ENCODE peak calls at places on chromosomes 1 and 21, in four cellular contexts. C is Peyer's patch, R is esophagus squamous epithelium, J is A549. K is an unnamed sample.

GRCh38 chr1:171948491-171948890 is 107.2 kb downstream of the DNM3 start:
- DNase-seq in C (no peak), R (no peak), J (no peak), K (no peak)

GRCh38 chr21:31857096-31857495 is 15.7 kb upstream of the HUNK start:
- DNase-seq in C (no peak), R (no peak), J (no peak), K (peak; percentile 11)

GRCh38 chr1:36530791-36531190 is 48.1 kb upstream of the CSF3R start:
- DNase-seq in C (peak; percentile 5), R (no peak), J (no peak), K (no peak)

GRCh38 chr21:39673736-39674135 is 61.0 kb downstream of the B3GALT5 start:
- DNase-seq in C (no peak), R (no peak), J (no peak), K (no peak)

GRCh38 chr1:53552146-53552940 is 93.1 kb downstream of the DMRTB1 start:
- DNase-seq in C (peak; percentile 18), R (no peak), J (no peak), K (no peak)

GRCh38 chr1:41917835-41918449 is 780 bp downstream of the HIVEP3 start:
- DNase-seq in C (peak; percentile 49), R (no peak), J (no peak), K (no peak)

GRCh38 chr1:150981805-150982712 is at the start of gene ANXA9:
- DNase-seq in C (peak; percentile 73), R (no peak), J (no peak), K (no peak)

GRCh38 chr1:1629430-1630190 is 2.4 kb upstream of the MMP23B start:
- DNase-seq in C (peak; percentile 83), R (no peak), J (no peak), K (no peak)

GRCh38 chr1:31410871-31411270 is 2.1 kb upstream of the SERINC2 start:
- DNase-seq in C (no peak), R (no peak), J (no peak), K (no peak)

GRCh38 chr1:84719477-84720274 is 29.4 kb upstream of the SSX2IP start:
- DNase-seq in C (no peak), R (no peak), J (no peak), K (no peak)
- H3K4me3 ChIP-seq in C (no peak overlapping the region), R (no peak overlapping the region), J (no peak overlapping the region), K (no peak overlapping the region)

DNA sequence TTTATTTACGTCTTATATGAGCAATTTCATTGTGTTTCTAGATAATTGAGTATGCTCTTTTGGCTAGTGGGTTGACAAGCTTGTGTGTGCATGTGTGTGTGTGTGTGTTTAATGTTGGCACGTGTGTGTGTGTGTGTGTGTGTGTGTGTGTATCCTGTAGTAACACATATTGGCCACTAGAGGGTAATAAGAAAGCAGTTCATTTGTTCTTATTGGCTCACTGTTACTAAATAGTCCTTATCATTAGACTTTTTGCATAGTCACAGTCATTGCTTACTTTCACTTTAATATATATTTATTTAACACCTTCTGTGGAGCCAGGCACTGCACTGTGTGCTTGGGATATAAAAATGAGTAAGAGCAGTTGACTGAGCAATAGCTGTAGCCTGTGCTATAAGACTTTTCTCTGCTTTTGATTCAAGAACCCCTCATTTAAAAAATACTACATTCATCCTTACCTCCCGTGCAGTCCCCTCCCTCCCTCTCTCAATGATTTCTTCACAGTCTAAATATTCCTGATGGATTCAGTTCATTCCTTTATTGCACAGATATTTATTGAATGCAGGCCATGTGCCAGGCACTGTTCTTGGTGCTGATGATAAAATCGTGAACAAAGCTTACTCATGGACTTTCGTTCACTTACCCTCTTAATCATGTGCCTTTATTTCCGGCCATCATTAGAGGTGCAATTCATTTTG is 96.7 kb downstream of the DYRK1A start:
- DNase-seq in C (no peak), R (no peak), J (peak; percentile 17), K (no peak)
- TF ChIP-seq POLR2A in C (no peak), R (no peak), J (no peak), K (no peak)

GRCh38 chr1:59596432-59596831 is 218.3 kb upstream of the HOOK1 start:
- DNase-seq in C (no peak), R (no peak), J (no peak), K (no peak)
- H3K27ac ChIP-seq in C (no peak overlapping the region), R (peak overlapping the region; percentile 69), J (peak overlapping the region; percentile 34), K (peak overlapping the region; percentile 90)

DNA sequence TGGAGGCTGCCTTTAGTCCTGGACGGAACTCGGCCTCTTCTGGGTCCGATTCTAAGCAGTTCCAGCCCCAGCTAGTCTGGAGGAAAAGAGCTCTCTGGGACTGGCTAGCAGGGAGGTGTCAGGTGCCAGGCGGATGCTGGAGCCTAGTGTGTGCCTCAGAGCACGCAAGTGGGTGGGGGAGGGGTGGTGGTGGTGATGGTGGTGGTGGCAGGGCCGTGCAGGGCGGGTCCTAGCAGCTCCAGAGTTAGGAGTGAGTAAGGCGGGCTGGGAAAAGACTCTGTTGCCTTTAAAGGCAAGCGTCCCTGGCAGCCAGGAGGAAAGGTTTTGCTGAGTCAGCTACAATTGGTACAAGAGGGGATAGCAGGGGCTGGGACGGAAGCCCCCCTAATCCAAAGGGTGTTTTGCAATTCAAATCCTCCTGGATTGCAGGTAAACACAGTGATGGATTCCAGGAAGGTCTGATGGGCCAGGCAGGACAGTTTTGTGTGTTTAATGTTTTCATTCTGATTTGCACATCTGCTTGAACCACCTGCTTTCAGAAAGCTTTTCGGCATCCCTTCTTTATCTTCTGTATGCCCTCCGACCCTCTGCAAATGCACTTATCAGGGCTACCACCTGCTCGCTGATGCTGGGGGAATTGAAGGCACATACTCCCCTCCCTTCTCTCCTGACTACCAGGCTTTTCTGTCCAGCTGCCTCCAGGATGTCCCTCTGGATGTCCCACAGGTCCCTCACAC is 4.1 kb upstream of the SLC2A1 start:
- DNase-seq in C (no peak), R (no peak), J (peak; percentile 36), K (peak; percentile 79)
- H3K4me3 ChIP-seq in C (no peak overlapping the region), R (peak overlapping the region; percentile 35), J (peak overlapping the region; percentile 6), K (no peak overlapping the region)

GRCh38 chr1:46197551-46198025 is 646 bp downstream of the POMGNT1 start:
- DNase-seq in C (no peak), R (no peak), J (no peak), K (no peak)

GRCh38 chr1:46194641-46195179 is 3.5 kb downstream of the POMGNT1 start:
- DNase-seq in C (no peak), R (no peak), J (no peak), K (no peak)

GRCh38 chr1:46199233-46199749 is 1.1 kb upstream of the POMGNT1 start:
- DNase-seq in C (no peak), R (no peak), J (no peak), K (no peak)

GRCh38 chr1:46196609-46197008 is 1.6 kb downstream of the POMGNT1 start:
- DNase-seq in C (no peak), R (no peak), J (no peak), K (no peak)

GRCh38 chr1:46198026-46198826 is at the start of gene POMGNT1:
- DNase-seq in C (peak; percentile 83), R (no peak), J (peak; percentile 73), K (no peak)
- TF ChIP-seq POLR2A in C (peak; percentile 61), R (peak; percentile 61), J (peak; percentile 58), K (no peak)

GRCh38 chr1:227343727-227344551 is 25.6 kb upstream of the CDC42BPA start:
- DNase-seq in C (no peak), R (no peak), J (peak; percentile 32), K (no peak)
- H3K27ac ChIP-seq in C (no peak overlapping the region), R (no peak overlapping the region), J (peak overlapping the region; percentile 65), K (peak overlapping the region; percentile 13)

DNA sequence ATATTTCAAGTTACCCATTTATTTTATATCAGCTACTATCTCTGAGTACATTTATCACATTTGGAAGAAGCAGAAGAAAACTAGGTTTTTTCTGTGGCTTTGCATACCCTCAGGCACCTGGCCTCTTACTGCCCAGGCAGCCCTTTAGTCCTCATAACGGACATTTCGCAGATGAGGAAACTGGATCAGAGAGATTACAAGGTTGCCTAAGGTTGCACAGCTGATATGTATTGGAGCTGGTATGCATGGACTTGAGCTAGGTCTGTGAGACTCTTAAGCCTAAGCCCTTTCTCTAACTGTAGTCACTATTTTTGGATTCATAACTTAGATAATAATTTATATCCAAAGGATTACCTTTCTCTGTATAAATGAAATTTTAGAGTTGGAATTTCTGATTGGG is 4.0 kb downstream of the CNIH3 start:
- DNase-seq in C (no peak), R (no peak), J (no peak), K (no peak)
- H3K4me3 ChIP-seq in C (no peak overlapping the region), R (no peak overlapping the region), J (no peak overlapping the region), K (no peak overlapping the region)

DNA sequence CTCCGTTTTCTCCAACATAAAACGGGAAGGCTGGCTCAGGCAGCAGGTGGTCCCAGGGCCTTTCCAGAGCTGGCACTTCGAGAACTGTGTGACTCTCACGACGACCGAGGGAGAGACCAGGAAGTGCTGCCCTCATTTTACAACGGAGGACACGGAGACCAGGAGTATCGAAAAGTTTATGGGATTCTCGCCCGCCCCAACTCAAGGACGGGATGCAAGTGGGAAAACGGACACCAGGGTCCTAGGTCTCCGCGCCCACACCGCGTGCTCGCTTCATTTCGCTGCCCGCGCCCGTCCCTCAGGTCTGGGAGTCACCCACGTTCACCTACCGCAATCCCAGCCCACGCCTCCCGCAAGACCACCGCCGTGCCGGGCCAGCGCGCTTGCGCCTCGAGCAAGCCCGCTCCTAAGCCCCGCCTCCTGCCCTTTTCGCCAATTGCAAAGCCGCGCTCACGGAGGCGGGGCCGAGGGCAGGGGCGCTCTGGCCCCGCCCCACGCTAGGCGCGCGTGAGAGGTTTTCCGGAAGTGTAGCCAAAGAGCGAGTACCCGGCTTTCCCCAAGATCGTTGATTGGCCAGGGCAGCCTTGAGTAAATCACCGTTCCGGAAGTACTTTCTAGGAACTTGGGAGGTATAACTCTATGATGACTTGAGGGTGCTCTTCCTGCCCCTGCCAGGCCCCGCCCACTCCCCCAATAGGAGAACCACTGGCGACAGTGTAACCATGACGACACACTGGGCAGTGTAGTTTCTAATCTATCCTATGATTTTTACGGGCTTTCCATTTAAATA is at the start of gene PARS2:
- DNase-seq in C (peak; percentile 98), R (peak; percentile 89), J (peak; percentile 90), K (peak; percentile 99)
- TF ChIP-seq POLR2A in C (peak; percentile 62), R (peak; percentile 73), J (peak; percentile 84), K (peak; percentile 64)